ENCODE peak calls at places on chromosomes 1 and 21, in five cellular contexts. One of them, this sample, is unnamed.

GRCh38 chr1:236608930-236609726 is 4.8 kb upstream of the HEATR1 start:
- DNase-seq in H9: peak
- DNase-seq in neuronal stem cell: peak
- DNase-seq in H1: peak
- DNase-seq in trophoblast cell: peak
- DNase-seq in this sample: peak

GRCh38 chr1:184354719-184355118 is 32.1 kb upstream of the C1orf21 start:
- DNase-seq in H9: no peak
- DNase-seq in neuronal stem cell: no peak
- DNase-seq in H1: no peak
- DNase-seq in trophoblast cell: no peak
- DNase-seq in this sample: no peak

GRCh38 chr1:209095627-209096595 is 487.6 kb upstream of the CAMK1G start:
- DNase-seq in H9: no peak
- DNase-seq in neuronal stem cell: no peak
- DNase-seq in H1: no peak
- DNase-seq in trophoblast cell: peak
- DNase-seq in this sample: peak

GRCh38 chr1:60924165-60924564 is 158.2 kb upstream of the NFIA start:
- DNase-seq in H9: no peak
- DNase-seq in neuronal stem cell: no peak
- DNase-seq in H1: no peak
- DNase-seq in trophoblast cell: no peak
- DNase-seq in this sample: no peak

GRCh38 chr1:24435782-24436365 is 20.3 kb downstream of the NIPAL3 start:
- DNase-seq in H9: no peak
- DNase-seq in neuronal stem cell: no peak
- DNase-seq in H1: no peak
- DNase-seq in trophoblast cell: no peak
- DNase-seq in this sample: no peak

GRCh38 chr21:46130721-46131720 is 24.4 kb downstream of the FTCD start:
- DNase-seq in H9: no peak
- DNase-seq in neuronal stem cell: no peak
- DNase-seq in H1: no peak
- DNase-seq in trophoblast cell: no peak
- DNase-seq in this sample: peak

GRCh38 chr1:17350053-17350452 is 21.9 kb upstream of the PADI6 start:
- DNase-seq in H9: no peak
- DNase-seq in neuronal stem cell: no peak
- DNase-seq in H1: no peak
- DNase-seq in trophoblast cell: no peak
- DNase-seq in this sample: no peak

GRCh38 chr1:184881941-184882648 is 92.2 kb downstream of the NIBAN1 start:
- DNase-seq in H9: no peak
- DNase-seq in neuronal stem cell: no peak
- DNase-seq in H1: no peak
- DNase-seq in trophoblast cell: peak
- DNase-seq in this sample: no peak

GRCh38 chr1:20229191-20229590 is 42.9 kb upstream of the PLA2G2C start:
- DNase-seq in H9: no peak
- DNase-seq in neuronal stem cell: no peak
- DNase-seq in H1: no peak
- DNase-seq in trophoblast cell: no peak
- DNase-seq in this sample: no peak

GRCh38 chr1:150981805-150982712 is at the start of gene ANXA9:
- DNase-seq in H9: no peak
- DNase-seq in neuronal stem cell: no peak
- DNase-seq in H1: peak
- DNase-seq in trophoblast cell: no peak
- DNase-seq in this sample: peak

GRCh38 chr1:245986404-245987221 is 520.5 kb downstream of the SMYD3 start:
- DNase-seq in H9: no peak
- DNase-seq in neuronal stem cell: no peak
- DNase-seq in H1: no peak
- DNase-seq in trophoblast cell: peak
- DNase-seq in this sample: peak

GRCh38 chr21:42545317-42545716 is 31.7 kb downstream of the SLC37A1 start:
- DNase-seq in H9: no peak
- DNase-seq in neuronal stem cell: no peak
- DNase-seq in H1: no peak
- DNase-seq in trophoblast cell: no peak
- DNase-seq in this sample: no peak

GRCh38 chr1:230136453-230137327 is 69.7 kb downstream of the GALNT2 start:
- DNase-seq in H9: no peak
- DNase-seq in neuronal stem cell: no peak
- DNase-seq in H1: no peak
- DNase-seq in trophoblast cell: no peak
- DNase-seq in this sample: no peak

GRCh38 chr21:37074546-37074945 is 1.5 kb downstream of the TTC3 start:
- DNase-seq in H9: no peak
- DNase-seq in neuronal stem cell: no peak
- DNase-seq in H1: no peak
- DNase-seq in trophoblast cell: no peak
- DNase-seq in this sample: no peak

GRCh38 chr1:17032741-17033140 is 21.0 kb upstream of the ATP13A2 start:
- DNase-seq in H9: no peak
- DNase-seq in neuronal stem cell: no peak
- DNase-seq in H1: no peak
- DNase-seq in trophoblast cell: no peak
- DNase-seq in this sample: no peak

GRCh38 chr1:213761845-213762407 is 225.8 kb upstream of the PROX1 start:
- DNase-seq in H9: peak
- DNase-seq in neuronal stem cell: no peak
- DNase-seq in H1: no peak
- DNase-seq in trophoblast cell: no peak
- DNase-seq in this sample: no peak

GRCh38 chr1:12447849-12448312 is 170.1 kb downstream of the DHRS3 start:
- DNase-seq in H9: no peak
- DNase-seq in neuronal stem cell: no peak
- DNase-seq in H1: no peak
- DNase-seq in trophoblast cell: no peak
- DNase-seq in this sample: peak

GRCh38 chr1:12448746-12449177 is 169.2 kb downstream of the DHRS3 start:
- DNase-seq in H9: no peak
- DNase-seq in neuronal stem cell: no peak
- DNase-seq in H1: no peak
- DNase-seq in trophoblast cell: no peak
- DNase-seq in this sample: no peak

GRCh38 chr1:12445257-12445656 is 172.8 kb downstream of the DHRS3 start:
- DNase-seq in H9: no peak
- DNase-seq in neuronal stem cell: no peak
- DNase-seq in H1: no peak
- DNase-seq in trophoblast cell: no peak
- DNase-seq in this sample: no peak

GRCh38 chr1:12446593-12446992 is 171.4 kb downstream of the DHRS3 start:
- DNase-seq in H9: no peak
- DNase-seq in neuronal stem cell: no peak
- DNase-seq in H1: no peak
- DNase-seq in trophoblast cell: no peak
- DNase-seq in this sample: no peak

GRCh38 chr1:12447301-12447700 is 170.7 kb downstream of the DHRS3 start:
- DNase-seq in H9: no peak
- DNase-seq in neuronal stem cell: no peak
- DNase-seq in H1: no peak
- DNase-seq in trophoblast cell: no peak
- DNase-seq in this sample: no peak
- H4K91ac ChIP-seq in H9: no peak
- H4K91ac ChIP-seq in neuronal stem cell: no peak
- H4K91ac ChIP-seq in H1: no peak
- H4K91ac ChIP-seq in trophoblast cell: no peak
- H4K91ac ChIP-seq in this sample: no peak

DNA sequence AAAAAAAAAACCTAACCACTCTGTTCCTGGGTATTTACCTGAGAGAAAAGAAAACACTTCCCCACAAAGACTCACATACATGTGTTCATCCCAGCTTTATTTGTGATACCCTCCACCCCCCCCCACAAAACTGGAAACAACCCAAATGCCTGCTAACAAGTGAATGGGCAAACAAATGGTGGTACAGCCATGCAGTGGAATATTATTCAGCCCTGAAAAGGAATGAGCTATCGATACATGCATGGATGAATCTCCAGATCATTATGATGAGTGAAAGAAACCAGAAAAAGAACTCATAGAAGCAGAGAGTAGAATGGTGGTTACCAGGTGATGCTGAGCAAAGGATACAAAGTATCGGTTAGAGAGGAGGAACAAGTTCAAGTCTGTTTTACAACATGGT is 38.0 kb upstream of the UTS2 start:
- DNase-seq in H9: no peak
- DNase-seq in neuronal stem cell: no peak
- DNase-seq in H1: no peak
- DNase-seq in trophoblast cell: no peak
- DNase-seq in this sample: no peak
- H2BK12ac ChIP-seq in H9: no peak
- H2BK12ac ChIP-seq in neuronal stem cell: no peak
- H2BK12ac ChIP-seq in H1: no peak
- H2BK12ac ChIP-seq in trophoblast cell: no peak
- H2BK12ac ChIP-seq in this sample: no peak

GRCh38 chr1:55445416-55445815 is 230.3 kb upstream of the USP24 start:
- DNase-seq in H9: no peak
- DNase-seq in neuronal stem cell: no peak
- DNase-seq in H1: no peak
- DNase-seq in trophoblast cell: no peak
- DNase-seq in this sample: no peak

GRCh38 chr1:55446351-55446750 is 231.2 kb upstream of the USP24 start:
- DNase-seq in H9: no peak
- DNase-seq in neuronal stem cell: no peak
- DNase-seq in H1: no peak
- DNase-seq in trophoblast cell: no peak
- DNase-seq in this sample: peak

GRCh38 chr1:55443175-55443933 is 228.2 kb upstream of the USP24 start:
- DNase-seq in H9: no peak
- DNase-seq in neuronal stem cell: no peak
- DNase-seq in H1: no peak
- DNase-seq in trophoblast cell: peak
- DNase-seq in this sample: peak

GRCh38 chr1:55447488-55447887 is 232.3 kb upstream of the USP24 start:
- DNase-seq in H9: no peak
- DNase-seq in neuronal stem cell: no peak
- DNase-seq in H1: no peak
- DNase-seq in trophoblast cell: no peak
- DNase-seq in this sample: peak

DNA sequence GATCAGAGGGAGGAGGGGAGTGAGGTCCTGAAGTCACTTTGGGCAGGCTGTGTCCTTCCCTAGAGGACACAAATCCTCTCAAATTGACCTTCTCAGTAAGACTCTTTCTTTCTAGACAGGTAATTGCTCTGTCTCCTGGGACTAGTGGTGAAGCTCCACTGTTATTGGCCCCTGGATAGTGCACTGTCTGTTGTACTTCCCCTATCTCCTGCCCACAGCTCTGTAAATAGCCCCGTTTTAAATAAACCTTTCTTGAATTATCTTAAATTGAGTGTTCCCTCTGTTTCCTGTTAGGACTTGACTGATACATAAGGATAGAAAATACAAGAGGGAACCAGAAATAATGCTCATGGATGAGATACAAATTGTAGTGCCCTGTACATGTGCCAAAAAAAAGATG is 229.5 kb upstream of the USP24 start:
- DNase-seq in H9: no peak
- DNase-seq in neuronal stem cell: no peak
- DNase-seq in H1: no peak
- DNase-seq in trophoblast cell: no peak
- DNase-seq in this sample: no peak
- H2BK120ac ChIP-seq in H9: no peak
- H2BK120ac ChIP-seq in neuronal stem cell: no peak
- H2BK120ac ChIP-seq in H1: no peak
- H2BK120ac ChIP-seq in trophoblast cell: no peak
- H2BK120ac ChIP-seq in this sample: no peak

GRCh38 chr1:66275601-66276023 is 258.3 kb upstream of the SGIP1 start:
- DNase-seq in H9: no peak
- DNase-seq in neuronal stem cell: no peak
- DNase-seq in H1: no peak
- DNase-seq in trophoblast cell: no peak
- DNase-seq in this sample: no peak
- H4K91ac ChIP-seq in H9: no peak
- H4K91ac ChIP-seq in neuronal stem cell: no peak
- H4K91ac ChIP-seq in H1: no peak
- H4K91ac ChIP-seq in trophoblast cell: no peak
- H4K91ac ChIP-seq in this sample: no peak

GRCh38 chr1:173255214-173255813 is 48.2 kb upstream of the TNFSF4 start:
- DNase-seq in H9: no peak
- DNase-seq in neuronal stem cell: peak
- DNase-seq in H1: no peak
- DNase-seq in trophoblast cell: peak
- DNase-seq in this sample: peak
- H2BK12ac ChIP-seq in H9: no peak
- H2BK12ac ChIP-seq in neuronal stem cell: no peak
- H2BK12ac ChIP-seq in H1: no peak
- H2BK12ac ChIP-seq in trophoblast cell: no peak
- H2BK12ac ChIP-seq in this sample: no peak